ENCODE peak calls at places on chromosomes 3 and 15, in eight cellular contexts. M is gastrocnemius medialis, J is GM12878, B is HCT116, F is endothelial cell of umbilical vein, Q is heart left ventricle, E is IMR-90, R is ovary. V is an unnamed sample.

GRCh38 chr3:10378246-10378645 is 57.3 kb upstream of the SEC13 start:
- DNase-seq in B (no peak), J (no peak), Q (no peak), E (no peak), F (no peak), R (no peak), M (no peak), V (no peak)

GRCh38 chr15:72342385-72342784 is 22.4 kb upstream of the CELF6 start:
- DNase-seq in M (no peak), E (peak), R (no peak), B (peak), J (no peak), Q (no peak), F (peak), V (peak)

GRCh38 chr3:46353639-46354410 is at the start of gene CCR2:
- DNase-seq in J (no peak), R (no peak), E (no peak), Q (no peak), M (no peak), F (no peak), B (no peak), V (no peak)

GRCh38 chr15:63349156-63349555 is 32.5 kb downstream of the CA12 start:
- DNase-seq in B (no peak), F (no peak), E (no peak), R (no peak), J (no peak), Q (no peak), M (no peak), V (no peak)

GRCh38 chr15:40892449-40893012 is 1.7 kb upstream of the VPS18 start:
- DNase-seq in E (no peak), Q (no peak), B (no peak), M (no peak), J (no peak), F (no peak), R (no peak), V (peak)

GRCh38 chr15:43260011-43260615 is 6.6 kb downstream of the TGM5 start:
- DNase-seq in F (no peak), Q (no peak), M (no peak), B (no peak), J (no peak), E (no peak), R (no peak), V (peak)

GRCh38 chr3:192188218-192188835 is 539.0 kb downstream of the FGF12 start:
- DNase-seq in F (peak), J (no peak), R (no peak), E (peak), M (no peak), Q (peak), B (peak), V (no peak)

GRCh38 chr3:140050977-140051957 is 116.3 kb downstream of the CLSTN2 start:
- DNase-seq in E (no peak), R (peak), J (no peak), Q (peak), B (peak), M (no peak), F (no peak), V (peak)

GRCh38 chr3:55483196-55484095 is 3.7 kb downstream of the WNT5A start:
- DNase-seq in R (peak), F (no peak), J (no peak), M (no peak), Q (no peak), B (no peak), E (no peak), V (no peak)

GRCh38 chr3:127970966-127971592 is 56.0 kb downstream of the KBTBD12 start:
- DNase-seq in F (peak), R (peak), J (peak), Q (no peak), M (no peak), B (peak), E (peak), V (no peak)

GRCh38 chr3:65893631-65894030 is 145.1 kb downstream of the MAGI1 start:
- DNase-seq in B (no peak), M (no peak), E (no peak), J (no peak), Q (no peak), F (no peak), R (no peak), V (no peak)

GRCh38 chr3:13575459-13576061 is 26.6 kb downstream of the FBLN2 start:
- DNase-seq in B (no peak), M (no peak), F (no peak), E (no peak), J (no peak), R (no peak), Q (peak), V (no peak)

GRCh38 chr3:48989126-48989795 is 780 bp upstream of the P4HTM start:
- DNase-seq in E (peak), J (no peak), F (no peak), B (no peak), Q (no peak), M (no peak), R (peak), V (no peak)

GRCh38 chr3:120423432-120423831 is 27.4 kb downstream of the FSTL1 start:
- DNase-seq in F (no peak), B (no peak), R (no peak), E (no peak), M (no peak), J (no peak), Q (no peak), V (no peak)

GRCh38 chr3:13282986-13283876 is 136.9 kb downstream of the NUP210 start:
- DNase-seq in F (no peak), E (no peak), Q (no peak), M (no peak), B (peak), R (no peak), J (no peak), V (no peak)

GRCh38 chr3:4303187-4304123 is at the start of gene SETMAR:
- DNase-seq in M (peak), E (peak), Q (peak), J (no peak), R (peak), F (peak), B (peak), V (peak)
- TF ChIP-seq POLR2A in M (peak), E (peak), Q (peak), J (peak), R (peak), F (peak), B (peak), V (no peak)

GRCh38 chr3:93973160-93974126 is at the start of gene PROS1:
- DNase-seq in F (peak), Q (peak), B (peak), M (peak), E (peak), R (peak), J (no peak), V (no peak)
- H3K27ac ChIP-seq in F (peak), Q (peak), B (peak), M (peak), E (peak), R (peak), J (no peak), V (peak)

DNA sequence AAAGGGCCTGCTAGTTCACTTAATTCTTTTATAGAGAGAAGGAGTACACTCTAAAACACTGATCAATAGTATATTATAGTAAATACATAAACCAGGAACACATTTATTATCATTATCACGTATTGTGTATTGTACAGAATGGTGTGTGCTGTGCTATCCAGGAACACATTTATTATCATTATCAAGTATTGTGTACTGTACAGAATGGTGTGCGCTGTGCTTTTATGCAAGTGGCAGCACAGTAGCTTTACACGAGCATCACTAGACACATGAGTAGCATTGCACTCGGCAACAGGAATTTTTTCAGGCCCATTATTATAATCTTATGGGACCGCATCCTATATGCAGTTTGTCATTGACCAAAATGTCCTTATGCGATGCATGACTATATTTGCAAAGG is 20.9 kb upstream of the MUC20 start:
- DNase-seq in M (no peak), B (no peak), R (no peak), E (no peak), F (no peak), Q (no peak), J (no peak), V (no peak)
- TF ChIP-seq POLR2A in M (no peak), B (no peak), R (no peak), E (no peak), F (no peak), Q (no peak), J (no peak), V (no peak)

GRCh38 chr3:50610181-50610971 is 1.2 kb downstream of the CISH start:
- DNase-seq in Q (peak), R (peak), J (no peak), E (no peak), M (no peak), F (no peak), B (no peak), V (no peak)
- H3K27ac ChIP-seq in Q (peak), R (no peak), J (no peak), E (peak), M (peak), F (no peak), B (no peak), V (peak)

DNA sequence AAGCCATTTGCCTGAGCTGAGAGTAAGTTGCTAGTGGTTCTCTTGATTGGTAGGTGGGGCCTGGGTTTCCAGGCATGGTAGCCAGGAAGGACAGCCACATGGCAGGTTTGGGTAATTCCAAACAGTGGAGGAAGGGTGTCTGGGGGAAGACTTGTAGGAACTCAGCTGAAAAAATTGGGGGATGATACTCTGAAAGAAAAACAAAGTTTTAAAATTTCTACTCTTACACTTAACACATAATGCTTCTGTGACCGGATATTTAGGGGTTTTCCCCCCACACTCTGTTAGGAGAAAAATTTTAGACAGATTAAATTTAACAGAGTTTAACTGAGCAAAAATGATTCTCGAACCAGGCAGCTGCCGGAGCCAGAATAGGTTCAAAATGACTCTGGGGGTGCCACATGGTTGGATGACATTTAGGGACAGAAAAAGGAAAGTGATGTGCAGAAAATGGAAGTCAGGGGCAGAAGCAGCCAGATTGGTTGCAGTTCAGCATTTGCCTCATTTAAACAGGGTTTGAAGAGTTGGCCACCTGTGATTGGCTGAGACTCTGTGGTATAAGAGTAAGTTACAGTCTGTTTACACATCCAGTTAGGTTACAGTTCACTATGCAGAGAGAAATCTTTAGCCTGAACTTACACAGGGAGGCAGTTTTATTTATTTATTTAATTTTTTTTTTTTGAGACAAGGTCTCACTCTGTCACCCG is 8.1 kb downstream of the B2M start:
- DNase-seq in M (no peak), B (no peak), E (peak), J (peak), Q (no peak), R (no peak), F (no peak), V (no peak)
- TF ChIP-seq POLR2A in M (no peak), B (no peak), E (no peak), J (peak), Q (no peak), R (no peak), F (peak), V (no peak)